ENCODE peak calls at places on chromosome 18, in ten cellular contexts. V is AG09309, C is foreskin fibroblast, Y is MG63, K is cardiac muscle cell, D is A549, Q is SJSA1, W is stomach, Z is IMR-90, G is GM23338. H is an unnamed sample.

GRCh38 chr18:79560042-79560860 is 119.4 kb upstream of the CTDP1 start:
- DNase-seq in V (no peak), C (no peak), Y (no peak), K (no peak), D (no peak), Q (no peak), W (no peak), Z (no peak), G (no peak), H (no peak)

GRCh38 chr18:11849845-11850747 is 1.1 kb upstream of the CHMP1B start:
- DNase-seq in V (peak), C (peak), Y (peak), K (peak), D (peak), Q (peak), W (peak), Z (peak), G (peak), H (peak)

GRCh38 chr18:74840492-74841167 is 243.0 kb downstream of the ZNF407 start:
- DNase-seq in V (peak), C (peak), Y (peak), K (no peak), D (peak), Q (peak), W (no peak), Z (peak), G (no peak), H (peak)

GRCh38 chr18:58528011-58528367 is 100.9 kb downstream of the ALPK2 start:
- DNase-seq in V (no peak), C (no peak), Y (no peak), K (no peak), D (no peak), Q (no peak), W (no peak), Z (peak), G (no peak), H (peak)

GRCh38 chr18:2538844-2539243 is 32.5 kb downstream of the METTL4 start:
- DNase-seq in V (peak), C (peak), Y (no peak), K (no peak), D (no peak), Q (no peak), W (no peak), Z (no peak), G (no peak), H (no peak)

GRCh38 chr18:35386600-35387366 is 9.6 kb upstream of the ZNF396 start:
- DNase-seq in V (peak), C (peak), Y (peak), K (peak), D (peak), Q (peak), W (peak), Z (peak), G (peak), H (peak)

GRCh38 chr18:2236232-2236631 is 335.1 kb downstream of the METTL4 start:
- DNase-seq in V (no peak), C (no peak), Y (no peak), K (no peak), D (no peak), Q (no peak), W (no peak), Z (no peak), G (no peak), H (no peak)

GRCh38 chr18:71442830-71443229 is 1101.3 kb downstream of the CBLN2 start:
- DNase-seq in V (no peak), C (no peak), Y (peak), K (no peak), D (no peak), Q (no peak), W (no peak), Z (no peak), G (no peak), H (no peak)

GRCh38 chr18:45448871-45449270 is 166.4 kb upstream of the SLC14A2 start:
- DNase-seq in V (no peak), C (no peak), Y (no peak), K (no peak), D (no peak), Q (no peak), W (no peak), Z (no peak), G (no peak), H (no peak)

GRCh38 chr18:35456181-35456850 is 41.4 kb downstream of the INO80C start:
- DNase-seq in V (no peak), C (no peak), Y (peak), K (no peak), D (peak), Q (peak), W (no peak), Z (peak), G (no peak), H (no peak)

GRCh38 chr18:72965616-72966015 is 97.8 kb upstream of the NETO1 start:
- DNase-seq in V (no peak), C (no peak), Y (no peak), K (no peak), D (no peak), Q (no peak), W (no peak), Z (no peak), G (no peak), H (no peak)

GRCh38 chr18:50194623-50195532 is at the start of gene MYO5B:
- DNase-seq in V (no peak), C (no peak), Y (peak), K (peak), D (peak), Q (no peak), W (peak), Z (no peak), G (peak), H (no peak)
- H3K4me3 ChIP-seq in V (no peak), C (no peak), Y (peak), K (peak), D (peak), Q (peak), W (peak), Z (no peak), G (peak), H (peak)

GRCh38 chr18:26655010-26655613 is 106.8 kb upstream of the KCTD1 start:
- DNase-seq in V (no peak), C (peak), Y (peak), K (no peak), D (peak), Q (no peak), W (no peak), Z (no peak), G (no peak), H (no peak)
- H3K4me3 ChIP-seq in V (peak), C (no peak), Y (no peak), K (peak), D (peak), Q (no peak), W (peak), Z (no peak), G (peak), H (peak)

DNA sequence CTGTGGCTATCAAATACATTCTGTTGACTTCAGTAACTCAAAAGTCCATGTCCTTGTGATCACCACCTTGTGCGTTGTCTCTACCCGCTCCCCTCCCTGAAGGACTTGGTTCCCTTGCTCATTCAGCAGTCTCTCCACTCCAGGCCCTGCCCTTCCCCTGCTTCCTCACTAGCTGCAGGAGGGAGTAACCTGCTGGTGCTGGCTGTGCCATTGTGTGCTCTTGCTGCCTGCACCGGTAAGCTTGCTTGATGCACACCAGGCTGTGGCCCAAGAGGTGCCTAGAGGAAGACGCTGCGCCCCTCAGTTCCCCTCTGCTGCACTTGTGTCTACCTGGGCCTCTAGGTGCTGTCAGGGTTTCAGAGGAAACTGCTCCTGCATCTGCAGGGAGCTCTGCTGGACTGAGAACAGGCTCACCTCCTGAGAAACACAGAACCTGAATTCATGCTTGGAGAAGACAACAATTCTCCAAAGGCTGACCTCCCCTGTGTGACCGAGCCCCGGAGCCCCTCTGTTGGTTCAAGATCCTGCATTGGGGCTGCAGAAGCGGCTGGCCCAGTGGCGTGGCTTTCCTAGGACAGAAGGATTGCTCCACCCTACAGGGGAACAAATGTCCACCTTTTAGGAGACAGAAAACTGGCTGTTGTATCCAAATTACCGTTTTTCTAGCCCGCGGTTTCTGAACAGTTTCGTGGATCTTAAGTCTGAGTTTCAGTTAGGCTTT is 33.6 kb downstream of the PTPRM start:
- DNase-seq in V (no peak), C (no peak), Y (no peak), K (no peak), D (no peak), Q (no peak), W (no peak), Z (no peak), G (no peak), H (no peak)
- H3K4me3 ChIP-seq in V (no peak), C (no peak), Y (no peak), K (no peak), D (no peak), Q (no peak), W (no peak), Z (no peak), G (no peak), H (no peak)

GRCh38 chr18:55054591-55054990 is 95.3 kb upstream of the CCDC68 start:
- DNase-seq in V (no peak), C (no peak), Y (no peak), K (no peak), D (no peak), Q (no peak), W (no peak), Z (no peak), G (no peak), H (no peak)
- H3K4me3 ChIP-seq in V (no peak), C (no peak), Y (no peak), K (no peak), D (no peak), Q (no peak), W (no peak), Z (no peak), G (no peak), H (no peak)